ENCODE peak calls at places on chromosomes 1 and 21, in eight cellular contexts. A, Z, K, C, N, F, B and L are unnamed samples.

GRCh38 chr1:59678809-59679228 is 135.9 kb upstream of the HOOK1 start:
- DNase-seq in A (no peak), N (no peak), K (no peak), B (no peak), C (no peak), F (no peak), Z (no peak), L (no peak)

GRCh38 chr1:23021834-23022233 is 2.6 kb downstream of the KDM1A start:
- DNase-seq in K (no peak), N (no peak), C (no peak), B (no peak), F (no peak), Z (no peak), A (no peak), L (no peak)

GRCh38 chr1:241985787-241986186 is 13.1 kb downstream of the MAP1LC3C start:
- DNase-seq in C (peak), A (no peak), F (peak), B (peak), Z (peak), K (no peak), N (no peak), L (no peak)

GRCh38 chr21:17730782-17731181 is 88.4 kb downstream of the C21orf91 start:
- DNase-seq in B (no peak), C (no peak), Z (no peak), N (no peak), K (no peak), A (no peak), F (peak), L (no peak)

GRCh38 chr21:34187935-34188334 is 114.6 kb downstream of the MRPS6 start:
- DNase-seq in N (no peak), Z (no peak), K (no peak), C (no peak), A (no peak), B (no peak), F (no peak), L (no peak)

GRCh38 chr1:45767035-45767434 is 16.6 kb upstream of the IPP start:
- DNase-seq in K (no peak), F (no peak), C (no peak), N (no peak), B (no peak), Z (no peak), A (no peak), L (no peak)

GRCh38 chr1:23344987-23345472 is 946 bp upstream of the HNRNPR start:
- DNase-seq in Z (no peak), C (no peak), B (no peak), N (peak), K (no peak), A (no peak), F (peak), L (no peak)

GRCh38 chr1:22288593-22289241 is 145.8 kb upstream of the WNT4 start:
- DNase-seq in C (no peak), B (no peak), F (no peak), N (no peak), Z (no peak), A (no peak), K (no peak), L (no peak)

GRCh38 chr1:229070168-229070567 is 200.7 kb upstream of the RAB4A start:
- DNase-seq in N (no peak), F (peak), C (no peak), Z (no peak), B (peak), K (no peak), A (peak), L (peak)

GRCh38 chr1:226870323-226871046 is at the start of gene PSEN2:
- DNase-seq in K (no peak), A (peak), F (peak), N (no peak), B (peak), Z (peak), C (no peak), L (peak)

GRCh38 chr1:151143986-151144385 is 2.4 kb downstream of the SEMA6C start:
- DNase-seq in C (no peak), K (no peak), F (no peak), B (no peak), Z (no peak), N (no peak), A (no peak), L (no peak)

GRCh38 chr21:36703626-36704280 is 4.8 kb downstream of the SIM2 start:
- DNase-seq in K (no peak), F (no peak), C (no peak), B (no peak), Z (no peak), N (no peak), A (no peak), L (no peak)

GRCh38 chr1:2047749-2048729 is 2.2 kb upstream of the PRKCZ start:
- DNase-seq in A (no peak), Z (no peak), C (no peak), B (no peak), F (no peak), N (no peak), K (no peak), L (no peak)

GRCh38 chr1:24929876-24930702 is at the start of gene RUNX3:
- DNase-seq in B (peak), Z (peak), F (peak), K (peak), N (no peak), A (peak), C (peak), L (no peak)